ENCODE peak calls at places on chromosomes 13 and 19, in six cellular contexts. G, Y, M, V, C and O are unnamed samples.

GRCh38 chr13:101449971-101450748 is 2.3 kb upstream of the ITGBL1 start:
- DNase-seq in M (no peak), Y (peak), G (peak), V (peak), C (peak), O (peak)

GRCh38 chr13:60520902-60521563 is 124.0 kb downstream of the TDRD3 start:
- DNase-seq in M (peak), V (no peak), G (no peak), C (no peak), Y (no peak), O (no peak)

GRCh38 chr13:92896842-92897241 is 329.8 kb upstream of the GPC6 start:
- DNase-seq in M (peak), V (peak), C (no peak), Y (peak), G (peak), O (peak)

GRCh38 chr13:51881296-51881695 is 19.5 kb downstream of the CCDC70 start:
- DNase-seq in Y (no peak), C (no peak), G (no peak), M (no peak), V (no peak), O (no peak)

GRCh38 chr13:20796791-20797513 is 23.2 kb upstream of the EEF1AKMT1 start:
- DNase-seq in Y (no peak), C (no peak), V (no peak), M (no peak), G (peak), O (no peak)

GRCh38 chr19:37127999-37128820 is 44.3 kb downstream of the ZNF585A start:
- DNase-seq in G (no peak), C (no peak), V (no peak), Y (no peak), M (peak), O (no peak)

GRCh38 chr13:40170091-40170490 is 496.4 kb downstream of the FOXO1 start:
- DNase-seq in V (no peak), C (no peak), G (no peak), Y (no peak), M (no peak), O (no peak)

GRCh38 chr13:76879211-76879875 is 6.9 kb downstream of the KCTD12 start:
- DNase-seq in C (no peak), G (peak), V (peak), Y (peak), M (no peak), O (peak)

GRCh38 chr19:55528030-55528801 is 8.7 kb downstream of the SBK2 start:
- DNase-seq in V (peak), G (no peak), M (no peak), Y (no peak), C (no peak), O (no peak)

GRCh38 chr19:17424743-17425365 is 5.0 kb downstream of the MVB12A start:
- DNase-seq in G (peak), Y (peak), M (peak), C (no peak), V (peak), O (no peak)

GRCh38 chr13:51260154-51260553 is 38.0 kb downstream of the FAM124A start:
- DNase-seq in M (no peak), Y (no peak), C (no peak), V (no peak), G (no peak), O (no peak)

GRCh38 chr19:46791944-46792343 is 3.5 kb upstream of the SLC1A5 start:
- DNase-seq in Y (no peak), C (no peak), V (no peak), M (no peak), G (no peak), O (no peak)

GRCh38 chr13:80473695-80474094 is 132.8 kb upstream of the SPRY2 start:
- DNase-seq in C (no peak), M (no peak), G (peak), Y (peak), V (peak), O (peak)

GRCh38 chr13:79904581-79904980 is 423.6 kb downstream of the NDFIP2 start:
- DNase-seq in G (no peak), Y (no peak), C (no peak), V (no peak), M (no peak), O (no peak)

GRCh38 chr19:15372891-15373301 is 6.7 kb downstream of the AKAP8 start:
- DNase-seq in G (no peak), M (no peak), C (no peak), V (no peak), Y (no peak), O (no peak)

GRCh38 chr13:111202149-111202548 is 87.0 kb downstream of the ARHGEF7 start:
- DNase-seq in V (no peak), G (peak), C (no peak), Y (no peak), M (peak), O (no peak)

GRCh38 chr13:53197424-53197823 is 168.8 kb downstream of the OLFM4 start:
- DNase-seq in G (no peak), M (no peak), V (no peak), C (no peak), Y (no peak), O (no peak)

GRCh38 chr19:11405846-11406643 is 13.1 kb downstream of the RGL3 start:
- DNase-seq in G (no peak), M (peak), Y (no peak), V (peak), C (no peak), O (no peak)

GRCh38 chr13:113989585-113990300 is 15.9 kb upstream of the C13orf46 start:
- DNase-seq in G (no peak), V (no peak), M (no peak), C (no peak), Y (no peak), O (no peak)

GRCh38 chr19:33725567-33725966 is 71.1 kb upstream of the KCTD15 start:
- DNase-seq in C (no peak), M (no peak), V (no peak), G (no peak), Y (no peak), O (no peak)

GRCh38 chr19:43432866-43433673 is 18.4 kb downstream of the TEX101 start:
- DNase-seq in C (no peak), V (peak), Y (peak), M (peak), G (peak), O (peak)

GRCh38 chr19:48873476-48874308 is 1.5 kb downstream of the PPP1R15A start:
- DNase-seq in V (peak), Y (no peak), C (no peak), M (no peak), G (peak), O (no peak)

GRCh38 chr19:49157445-49158224 is at the start of gene TRPM4:
- DNase-seq in Y (peak), C (no peak), V (peak), G (peak), M (peak), O (peak)

GRCh38 chr19:5306531-5306930 is 34.1 kb downstream of the PTPRS start:
- DNase-seq in C (no peak), G (no peak), Y (no peak), V (no peak), M (no peak), O (no peak)

GRCh38 chr13:27919934-27920676 is at the start of gene PDX1:
- DNase-seq in V (no peak), G (no peak), M (peak), Y (no peak), C (no peak), O (no peak)

GRCh38 chr13:31903072-31903815 is 128.3 kb upstream of the FRY start:
- DNase-seq in V (no peak), C (no peak), M (no peak), Y (no peak), G (no peak), O (no peak)
- H3K4me3 ChIP-seq in V (no peak), C (no peak), M (no peak), Y (no peak), G (no peak), O (no peak)

GRCh38 chr19:7742575-7742974 is 4.8 kb downstream of the CD209 start:
- DNase-seq in M (no peak), C (no peak), G (no peak), V (no peak), Y (no peak), O (no peak)
- TF ChIP-seq CTCF in M (no peak), C (no peak), G (no peak), V (no peak), Y (no peak), O (no peak)

DNA sequence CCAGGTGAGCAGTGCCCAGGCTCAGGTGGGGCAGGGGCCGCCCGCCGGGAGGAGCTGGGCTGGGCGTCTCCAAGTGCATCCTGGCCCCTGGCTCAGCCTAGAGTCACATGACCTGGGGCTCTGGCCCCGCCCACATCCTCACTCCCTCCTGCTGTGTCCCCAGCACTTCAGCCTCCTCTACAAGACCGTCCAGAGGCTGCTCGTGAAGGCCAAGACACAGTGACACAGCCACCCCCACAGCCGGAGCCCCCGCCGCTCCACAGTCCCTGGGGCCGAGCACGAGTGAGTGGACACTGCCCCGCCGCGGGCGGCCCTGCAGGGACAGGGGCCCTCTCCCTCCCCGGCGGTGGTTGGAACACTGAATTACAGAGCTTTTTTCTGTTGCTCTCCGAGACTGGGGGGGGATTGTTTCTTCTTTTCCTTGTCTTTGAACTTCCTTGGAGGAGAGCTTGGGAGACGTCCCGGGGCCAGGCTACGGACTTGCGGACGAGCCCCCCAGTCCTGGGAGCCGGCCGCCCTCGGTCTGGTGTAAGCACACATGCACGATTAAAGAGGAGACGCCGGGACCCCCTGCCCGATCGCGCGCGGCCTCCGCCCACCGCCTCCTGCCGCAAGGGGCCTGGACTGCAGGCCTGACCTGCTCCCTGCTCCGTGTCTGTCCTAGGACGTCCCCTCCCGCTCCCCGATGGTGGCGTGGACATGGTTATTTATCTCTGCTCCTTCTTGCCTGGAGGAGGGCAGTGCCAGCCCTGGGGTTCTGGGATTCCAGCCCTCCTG is 16.8 kb upstream of the CELF5 start:
- DNase-seq in M (no peak), Y (no peak), G (no peak), C (no peak), V (no peak), O (no peak)
- H3K4me3 ChIP-seq in M (no peak), Y (no peak), G (no peak), C (no peak), V (no peak), O (no peak)

GRCh38 chr19:41859213-41859617 is 840 bp upstream of the RPS19 start:
- DNase-seq in C (no peak), M (no peak), V (no peak), G (no peak), Y (no peak), O (no peak)
- TF ChIP-seq CTCF in C (no peak), M (no peak), V (no peak), G (no peak), Y (no peak), O (no peak)

DNA sequence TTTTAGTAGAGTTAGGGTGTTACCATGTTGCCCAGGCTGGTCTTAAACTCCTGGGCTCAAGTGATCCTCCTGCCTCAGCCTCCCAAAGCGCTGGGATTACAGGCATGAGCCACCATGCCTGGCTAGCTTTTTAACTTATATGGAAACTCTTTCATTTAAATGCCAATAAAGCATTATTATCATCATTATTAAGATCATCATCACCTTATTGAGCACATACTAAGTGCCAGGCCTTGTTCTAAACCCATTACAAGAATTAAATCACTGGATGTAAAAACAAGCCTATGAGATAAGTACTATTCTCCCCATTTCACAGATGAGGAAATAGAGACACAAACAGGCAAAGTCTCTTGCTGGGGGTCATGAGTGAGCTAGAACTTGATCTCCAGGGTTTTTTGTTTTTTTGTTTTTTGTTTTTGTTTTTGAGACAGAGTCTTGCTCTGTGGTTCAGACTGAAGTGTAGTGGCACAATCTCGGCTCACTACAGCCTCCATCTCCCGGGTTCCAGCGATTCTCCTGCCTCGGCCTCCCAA is 1.3 kb downstream of the GMFG start:
- DNase-seq in Y (no peak), G (no peak), M (no peak), V (no peak), C (no peak), O (no peak)
- H3K4me3 ChIP-seq in Y (no peak), G (no peak), M (no peak), V (no peak), C (no peak), O (no peak)

GRCh38 chr19:19663292-19664120 is at the start of gene ATP13A1:
- DNase-seq in Y (peak), C (peak), M (peak), V (peak), G (peak), O (peak)
- TF ChIP-seq CTCF in Y (peak), C (no peak), M (no peak), V (no peak), G (no peak), O (peak)

GRCh38 chr19:58399903-58400637 is 4.6 kb downstream of the RNF225 start:
- DNase-seq in M (no peak), V (no peak), C (no peak), Y (no peak), G (no peak), O (no peak)
- H3K4me3 ChIP-seq in M (peak), V (peak), C (peak), Y (peak), G (peak), O (no peak)

GRCh38 chr19:1104452-1105216 is 840 bp downstream of the GPX4 start:
- DNase-seq in C (no peak), M (peak), V (peak), Y (no peak), G (peak), O (peak)
- TF ChIP-seq CTCF in C (no peak), M (no peak), V (no peak), Y (no peak), G (no peak), O (no peak)